ENCODE peak calls at places on chromosomes 3 and 15, in seven cellular contexts. W, O, U, K, I, Q and B are unnamed samples.

GRCh38 chr3:107432013-107432515 is 54.8 kb downstream of the CCDC54 start:
- DNase-seq in O (no peak), Q (no peak), W (no peak), I (no peak), K (peak), U (no peak), B (no peak)

GRCh38 chr3:85074003-85074402 is 115.2 kb downstream of the CADM2 start:
- DNase-seq in O (no peak), K (no peak), U (no peak), W (no peak), I (no peak), Q (no peak), B (no peak)

GRCh38 chr3:45134758-45135521 is 11.2 kb downstream of the CDCP1 start:
- DNase-seq in U (no peak), W (no peak), O (no peak), K (no peak), I (no peak), Q (no peak), B (no peak)

GRCh38 chr15:57563416-57563815 is 28.3 kb upstream of the MYZAP start:
- DNase-seq in Q (no peak), W (no peak), U (no peak), O (no peak), K (no peak), I (no peak), B (no peak)

GRCh38 chr3:59540241-59540640 is 490.4 kb upstream of the CFAP20DC start:
- DNase-seq in U (no peak), W (no peak), K (no peak), O (no peak), Q (no peak), I (no peak), B (no peak)

GRCh38 chr15:69305204-69305931 is 6.7 kb downstream of the PAQR5 start:
- DNase-seq in I (no peak), O (no peak), Q (peak), K (no peak), W (no peak), U (peak), B (no peak)

GRCh38 chr15:26516102-26516980 is 256.5 kb downstream of the GABRB3 start:
- DNase-seq in I (no peak), Q (no peak), U (no peak), W (no peak), K (no peak), O (no peak), B (no peak)

GRCh38 chr15:80991446-80991845 is 1.8 kb upstream of the MESD start:
- DNase-seq in W (no peak), I (no peak), O (no peak), Q (no peak), K (peak), U (no peak), B (no peak)

GRCh38 chr3:125512135-125512920 is 7.7 kb downstream of the SNX4 start:
- DNase-seq in W (no peak), Q (no peak), O (no peak), K (no peak), U (no peak), I (peak), B (peak)